ENCODE peak calls at places on chromosome 20, in seven cellular contexts. One of them, this sample, is unnamed.

GRCh38 chr20:19449051-19449450 is 236.6 kb downstream of the SLC24A3 start:
- DNase-seq in upper lobe of right lung: no peak
- DNase-seq in IMR-90: no peak
- DNase-seq in left lung: no peak
- DNase-seq in colonic mucosa: no peak
- DNase-seq in brain microvascular endothelial cell: no peak
- DNase-seq in HL-60: no peak
- DNase-seq in this sample: peak; percentile 69

GRCh38 chr20:38649275-38649891 is 47.8 kb downstream of the ARHGAP40 start:
- DNase-seq in upper lobe of right lung: no peak
- DNase-seq in IMR-90: no peak
- DNase-seq in left lung: no peak
- DNase-seq in colonic mucosa: no peak
- DNase-seq in brain microvascular endothelial cell: peak; percentile 17
- DNase-seq in HL-60: no peak
- DNase-seq in this sample: no peak

GRCh38 chr20:64152906-64153305 is 11.3 kb upstream of the MYT1 start:
- DNase-seq in upper lobe of right lung: no peak
- DNase-seq in IMR-90: no peak
- DNase-seq in left lung: no peak
- DNase-seq in colonic mucosa: no peak
- DNase-seq in brain microvascular endothelial cell: no peak
- DNase-seq in HL-60: no peak
- DNase-seq in this sample: no peak

GRCh38 chr20:19466204-19466928 is 253.9 kb downstream of the SLC24A3 start:
- DNase-seq in upper lobe of right lung: no peak
- DNase-seq in IMR-90: no peak
- DNase-seq in left lung: no peak
- DNase-seq in colonic mucosa: no peak
- DNase-seq in brain microvascular endothelial cell: no peak
- DNase-seq in HL-60: no peak
- DNase-seq in this sample: no peak

GRCh38 chr20:33488201-33488600 is 1.7 kb upstream of the CBFA2T2 start:
- DNase-seq in upper lobe of right lung: peak; percentile 21
- DNase-seq in IMR-90: no peak
- DNase-seq in left lung: peak; percentile 24
- DNase-seq in colonic mucosa: no peak
- DNase-seq in brain microvascular endothelial cell: no peak
- DNase-seq in HL-60: no peak
- DNase-seq in this sample: no peak

GRCh38 chr20:57070296-57070695 is 196.1 kb downstream of the BMP7 start:
- DNase-seq in upper lobe of right lung: no peak
- DNase-seq in IMR-90: no peak
- DNase-seq in left lung: no peak
- DNase-seq in colonic mucosa: no peak
- DNase-seq in brain microvascular endothelial cell: no peak
- DNase-seq in HL-60: no peak
- DNase-seq in this sample: no peak

GRCh38 chr20:38307371-38308046 is 3.6 kb downstream of the BPI start:
- DNase-seq in upper lobe of right lung: no peak
- DNase-seq in IMR-90: peak; percentile 76
- DNase-seq in left lung: no peak
- DNase-seq in colonic mucosa: no peak
- DNase-seq in brain microvascular endothelial cell: peak; percentile 67
- DNase-seq in HL-60: no peak
- DNase-seq in this sample: no peak

GRCh38 chr20:59165794-59166709 is 2.4 kb downstream of the ZNF831 start:
- DNase-seq in upper lobe of right lung: no peak
- DNase-seq in IMR-90: no peak
- DNase-seq in left lung: no peak
- DNase-seq in colonic mucosa: no peak
- DNase-seq in brain microvascular endothelial cell: no peak
- DNase-seq in HL-60: no peak
- DNase-seq in this sample: no peak

GRCh38 chr20:52454660-52455059 is 263.1 kb upstream of the ZFP64 start:
- DNase-seq in upper lobe of right lung: no peak
- DNase-seq in IMR-90: peak; percentile 80
- DNase-seq in left lung: peak; percentile 37
- DNase-seq in colonic mucosa: no peak
- DNase-seq in brain microvascular endothelial cell: peak; percentile 1
- DNase-seq in HL-60: no peak
- DNase-seq in this sample: no peak

GRCh38 chr20:60700728-60701127 is 551.3 kb upstream of the CDH4 start:
- DNase-seq in upper lobe of right lung: no peak
- DNase-seq in IMR-90: no peak
- DNase-seq in left lung: no peak
- DNase-seq in colonic mucosa: no peak
- DNase-seq in brain microvascular endothelial cell: no peak
- DNase-seq in HL-60: no peak
- DNase-seq in this sample: no peak

GRCh38 chr20:25546048-25546447 is 39.3 kb downstream of the NINL start:
- DNase-seq in upper lobe of right lung: no peak
- DNase-seq in IMR-90: no peak
- DNase-seq in left lung: no peak
- DNase-seq in colonic mucosa: no peak
- DNase-seq in brain microvascular endothelial cell: no peak
- DNase-seq in HL-60: no peak
- DNase-seq in this sample: no peak

GRCh38 chr20:21241400-21241799 is 61.7 kb upstream of the XRN2 start:
- DNase-seq in upper lobe of right lung: no peak
- DNase-seq in IMR-90: no peak
- DNase-seq in left lung: no peak
- DNase-seq in colonic mucosa: no peak
- DNase-seq in brain microvascular endothelial cell: no peak
- DNase-seq in HL-60: no peak
- DNase-seq in this sample: no peak

GRCh38 chr20:59573837-59574236 is 30.5 kb upstream of the PHACTR3 start:
- DNase-seq in upper lobe of right lung: no peak
- DNase-seq in IMR-90: no peak
- DNase-seq in left lung: no peak
- DNase-seq in colonic mucosa: no peak
- DNase-seq in brain microvascular endothelial cell: no peak
- DNase-seq in HL-60: no peak
- DNase-seq in this sample: no peak

GRCh38 chr20:39302312-39302711 is 340.2 kb downstream of the DHX35 start:
- DNase-seq in upper lobe of right lung: no peak
- DNase-seq in IMR-90: no peak
- DNase-seq in left lung: no peak
- DNase-seq in colonic mucosa: no peak
- DNase-seq in brain microvascular endothelial cell: no peak
- DNase-seq in HL-60: no peak
- DNase-seq in this sample: no peak

GRCh38 chr20:59382907-59383306 is 82.5 kb downstream of the EDN3 start:
- DNase-seq in upper lobe of right lung: no peak
- DNase-seq in IMR-90: no peak
- DNase-seq in left lung: no peak
- DNase-seq in colonic mucosa: no peak
- DNase-seq in brain microvascular endothelial cell: no peak
- DNase-seq in HL-60: no peak
- DNase-seq in this sample: no peak

DNA sequence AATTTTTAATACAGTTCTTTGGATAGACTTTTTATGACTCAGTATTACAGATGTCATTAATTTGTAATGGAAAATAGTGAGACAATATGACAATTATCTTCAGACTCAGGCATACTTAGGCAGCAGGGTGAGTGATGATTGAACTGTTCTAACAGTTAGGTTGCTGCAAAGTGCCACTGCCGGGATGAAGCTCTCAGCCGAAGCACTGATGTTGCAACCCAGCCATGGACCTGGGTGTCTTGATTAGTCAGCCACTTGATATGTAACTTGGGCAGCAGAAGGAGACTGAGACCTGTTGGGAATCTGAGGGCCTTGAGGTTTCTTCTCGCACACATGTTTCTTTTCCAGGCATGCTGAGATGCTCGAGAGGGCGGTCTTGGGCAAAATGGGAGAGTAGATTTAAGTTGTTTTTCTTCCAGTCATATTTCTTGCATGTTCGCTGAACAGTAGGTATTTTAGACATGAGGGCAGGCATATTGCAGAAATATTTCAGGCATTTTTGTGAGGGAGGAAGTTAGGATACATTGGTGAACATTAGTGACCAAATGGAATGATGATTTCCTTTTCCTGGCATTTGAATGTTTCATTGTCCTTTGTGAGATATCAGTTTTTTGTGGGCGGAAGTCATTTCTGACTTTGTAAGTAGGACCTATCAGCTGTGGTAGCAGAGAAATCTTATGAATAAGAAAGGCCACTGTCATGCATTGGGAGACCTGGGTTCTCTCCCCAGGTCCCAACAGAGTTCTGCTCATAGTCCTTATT is 52.4 kb downstream of the SLX4IP start:
- DNase-seq in upper lobe of right lung: no peak
- DNase-seq in IMR-90: peak; percentile 58
- DNase-seq in left lung: no peak
- DNase-seq in colonic mucosa: no peak
- DNase-seq in brain microvascular endothelial cell: no peak
- DNase-seq in HL-60: peak; percentile 58
- DNase-seq in this sample: no peak
- H3K27ac ChIP-seq in upper lobe of right lung: no peak overlapping the region
- H3K27ac ChIP-seq in IMR-90: no peak overlapping the region
- H3K27ac ChIP-seq in left lung: no peak overlapping the region
- H3K27ac ChIP-seq in colonic mucosa: no peak overlapping the region
- H3K27ac ChIP-seq in brain microvascular endothelial cell: no peak overlapping the region
- H3K27ac ChIP-seq in HL-60: peak overlapping the region; percentile 15
- H3K27ac ChIP-seq in this sample: no peak overlapping the region

DNA sequence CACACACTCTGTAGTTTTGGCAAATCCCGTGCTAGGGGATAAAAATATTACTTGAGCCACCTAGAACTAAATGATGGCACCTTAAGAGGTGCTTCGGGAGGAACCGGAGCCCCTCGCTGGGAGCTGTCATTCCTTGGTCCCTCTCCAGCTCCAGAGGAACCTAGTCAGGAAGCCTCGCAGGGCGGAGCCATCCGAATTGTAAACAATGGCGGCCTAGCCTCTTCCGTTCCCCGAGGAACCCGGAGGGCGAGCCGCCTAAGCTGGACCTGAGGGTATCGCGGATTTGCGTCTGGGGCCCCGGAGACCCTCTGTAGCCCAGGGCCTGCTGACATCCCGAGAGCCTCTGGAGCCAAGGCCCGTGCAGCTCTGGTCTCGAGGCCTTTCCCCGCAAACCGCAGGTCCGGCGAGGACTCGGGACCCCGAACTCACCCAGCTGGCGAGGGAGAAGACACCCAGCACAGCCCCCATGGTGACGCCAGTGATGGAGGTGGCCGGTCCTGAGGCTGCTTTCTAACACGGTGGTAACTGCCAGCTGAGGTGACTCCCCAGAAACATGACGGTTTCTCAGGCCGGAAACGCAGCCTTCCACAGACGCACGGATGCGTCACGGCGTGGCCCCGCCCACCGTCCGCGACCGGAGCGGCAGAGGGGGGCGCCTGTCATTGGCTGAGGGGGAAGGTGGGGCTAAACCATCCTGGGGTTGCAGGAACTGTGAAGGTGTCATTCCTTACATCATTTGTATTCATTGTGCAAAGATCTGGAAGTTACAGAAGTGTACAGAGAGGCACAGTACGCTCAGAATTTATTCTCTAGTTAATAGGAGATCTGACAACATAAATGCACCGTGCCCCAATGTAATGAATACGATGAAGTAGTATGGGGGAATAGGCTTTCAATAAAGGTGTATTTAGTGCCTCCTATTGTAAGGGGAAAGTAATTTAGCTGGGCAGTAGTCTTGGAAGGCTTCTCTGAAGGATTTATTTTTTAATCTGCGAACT is at the start of gene SERINC3:
- DNase-seq in upper lobe of right lung: peak; percentile 98
- DNase-seq in IMR-90: peak; percentile 96
- DNase-seq in left lung: peak; percentile 95
- DNase-seq in colonic mucosa: peak; percentile 98
- DNase-seq in brain microvascular endothelial cell: peak; percentile 93
- DNase-seq in HL-60: peak; percentile 87
- DNase-seq in this sample: peak; percentile 99
- TF ChIP-seq CTCF in upper lobe of right lung: no peak
- TF ChIP-seq CTCF in IMR-90: no peak
- TF ChIP-seq CTCF in left lung: no peak
- TF ChIP-seq CTCF in colonic mucosa: no peak
- TF ChIP-seq CTCF in brain microvascular endothelial cell: no peak
- TF ChIP-seq CTCF in HL-60: peak; percentile 21
- TF ChIP-seq CTCF in this sample: no peak

GRCh38 chr20:41002842-41003142 is 25.8 kb upstream of the TOP1 start:
- DNase-seq in upper lobe of right lung: no peak
- DNase-seq in IMR-90: no peak
- DNase-seq in left lung: no peak
- DNase-seq in colonic mucosa: no peak
- DNase-seq in brain microvascular endothelial cell: no peak
- DNase-seq in HL-60: no peak
- DNase-seq in this sample: no peak
- H3K4me3 ChIP-seq in upper lobe of right lung: no peak overlapping the region
- H3K4me3 ChIP-seq in IMR-90: no peak overlapping the region
- H3K4me3 ChIP-seq in left lung: no peak overlapping the region
- H3K4me3 ChIP-seq in colonic mucosa: no peak overlapping the region
- H3K4me3 ChIP-seq in brain microvascular endothelial cell: peak overlapping the region; percentile 32
- H3K4me3 ChIP-seq in HL-60: no peak overlapping the region
- H3K4me3 ChIP-seq in this sample: no peak overlapping the region

DNA sequence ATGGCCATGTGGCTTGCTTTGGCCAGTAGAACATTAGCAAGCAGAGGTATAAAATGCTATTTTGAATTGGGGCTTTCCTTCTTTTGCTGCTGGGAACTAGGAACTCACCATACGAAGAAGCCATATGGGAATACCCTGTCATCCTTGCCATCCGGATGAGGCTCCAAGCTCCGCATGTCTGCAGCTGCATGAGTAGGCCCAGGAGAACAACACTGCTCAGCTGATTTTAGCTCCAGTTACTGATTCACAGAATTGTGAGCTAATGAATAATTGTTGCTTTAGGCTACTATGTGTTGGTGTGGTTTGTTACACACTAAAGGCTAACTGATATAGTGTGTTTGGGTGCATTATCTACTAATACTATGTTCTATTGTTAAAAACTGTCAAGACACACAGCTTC is 2.7 kb upstream of the PLCB4 start:
- DNase-seq in upper lobe of right lung: no peak
- DNase-seq in IMR-90: no peak
- DNase-seq in left lung: no peak
- DNase-seq in colonic mucosa: no peak
- DNase-seq in brain microvascular endothelial cell: no peak
- DNase-seq in HL-60: no peak
- DNase-seq in this sample: no peak
- H3K27ac ChIP-seq in upper lobe of right lung: no peak overlapping the region
- H3K27ac ChIP-seq in IMR-90: no peak overlapping the region
- H3K27ac ChIP-seq in left lung: no peak overlapping the region
- H3K27ac ChIP-seq in colonic mucosa: no peak overlapping the region
- H3K27ac ChIP-seq in brain microvascular endothelial cell: no peak overlapping the region
- H3K27ac ChIP-seq in HL-60: no peak overlapping the region
- H3K27ac ChIP-seq in this sample: no peak overlapping the region